ENCODE peak calls at places on chromosomes 3 and 15, in four cellular contexts. Y is stomach, W is HCT116, Q is transverse colon. C is an unnamed sample.

GRCh38 chr3:149968216-149968615 is 2.5 kb downstream of the PFN2 start:
- DNase-seq in Y (no peak), W (no peak), Q (no peak), C (no peak)

GRCh38 chr15:40263036-40263754 is 19.7 kb downstream of the ANKRD63 start:
- DNase-seq in Y (no peak), W (no peak), Q (peak), C (no peak)

GRCh38 chr15:61227269-61228024 is 1.7 kb downstream of the RORA start:
- DNase-seq in Y (no peak), W (no peak), Q (no peak), C (no peak)

GRCh38 chr3:193407156-193407555 is 28.6 kb upstream of the ATP13A5 start:
- DNase-seq in Y (no peak), W (no peak), Q (no peak), C (no peak)

GRCh38 chr3:195511136-195511535 is 32.0 kb downstream of the PPP1R2 start:
- DNase-seq in Y (no peak), W (no peak), Q (no peak), C (no peak)

GRCh38 chr3:172550347-172550943 is 27.2 kb upstream of the TNFSF10 start:
- DNase-seq in Y (no peak), W (peak), Q (no peak), C (no peak)

GRCh38 chr15:28154283-28154682 is 55.2 kb upstream of the OCA2 start:
- DNase-seq in Y (no peak), W (no peak), Q (no peak), C (no peak)

GRCh38 chr3:9837701-9838582 is 5.9 kb downstream of the RPUSD3 start:
- DNase-seq in Y (no peak), W (no peak), Q (no peak), C (no peak)

GRCh38 chr3:10726787-10727186 is 89.2 kb upstream of the SLC6A11 start:
- DNase-seq in Y (no peak), W (no peak), Q (no peak), C (no peak)

GRCh38 chr3:156643729-156644389 is 30.5 kb upstream of the TIPARP start:
- DNase-seq in Y (no peak), W (no peak), Q (peak), C (peak)

GRCh38 chr3:141710121-141710520 is 28.0 kb upstream of the RNF7 start:
- DNase-seq in Y (no peak), W (no peak), Q (no peak), C (no peak)

GRCh38 chr3:141708367-141708766 is 29.7 kb upstream of the RNF7 start:
- DNase-seq in Y (no peak), W (no peak), Q (no peak), C (no peak)

GRCh38 chr3:141709126-141709770 is 28.9 kb upstream of the RNF7 start:
- DNase-seq in Y (no peak), W (no peak), Q (no peak), C (no peak)

GRCh38 chr3:141710888-141711616 is 27.0 kb upstream of the RNF7 start:
- DNase-seq in Y (no peak), W (no peak), Q (no peak), C (no peak)

GRCh38 chr3:141707741-141708203 is 30.3 kb upstream of the RNF7 start:
- DNase-seq in Y (no peak), W (no peak), Q (no peak), C (no peak)
- H3K27ac ChIP-seq in Y (no peak), W (no peak), Q (no peak), C (no peak)

GRCh38 chr3:113265281-113265680 is 53.9 kb downstream of the BOC start:
- DNase-seq in Y (no peak), W (no peak), Q (no peak), C (no peak)

GRCh38 chr3:113268917-113269316 is 57.6 kb downstream of the BOC start:
- DNase-seq in Y (no peak), W (no peak), Q (no peak), C (peak)

GRCh38 chr3:113264741-113265140 is 53.4 kb downstream of the BOC start:
- DNase-seq in Y (no peak), W (no peak), Q (no peak), C (no peak)

GRCh38 chr3:113268306-113268705 is 56.9 kb downstream of the BOC start:
- DNase-seq in Y (no peak), W (no peak), Q (no peak), C (no peak)

DNA sequence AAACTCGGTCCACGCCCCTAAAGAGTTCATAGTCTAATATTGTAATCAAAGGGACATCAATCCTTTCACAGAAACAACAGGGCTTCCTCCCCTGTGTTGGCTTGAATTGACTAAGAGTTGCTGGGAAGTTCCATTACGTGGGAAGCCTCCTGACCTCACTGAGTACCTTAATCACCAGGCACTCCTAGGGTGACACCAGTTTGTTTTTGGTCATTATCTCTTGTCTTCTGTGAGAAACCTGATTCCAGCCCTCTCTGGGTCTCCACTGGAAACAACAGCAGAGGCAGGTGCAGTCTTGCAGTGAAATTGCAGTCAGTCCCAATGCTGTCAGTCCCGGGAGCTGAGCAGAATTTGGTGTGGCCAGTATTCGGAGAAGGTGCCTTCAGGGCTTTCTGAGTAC is 55.4 kb downstream of the BOC start:
- DNase-seq in Y (no peak), W (no peak), Q (no peak), C (no peak)
- TF ChIP-seq POLR2AphosphoS5 in Y (no peak), W (no peak), Q (no peak), C (no peak)

GRCh38 chr3:65951836-65952505 is 86.7 kb downstream of the MAGI1 start:
- DNase-seq in Y (no peak), W (peak), Q (no peak), C (no peak)
- H3K27ac ChIP-seq in Y (peak), W (peak), Q (peak), C (peak)

GRCh38 chr3:14117468-14118399 is 6.9 kb downstream of the CHCHD4 start:
- DNase-seq in Y (no peak), W (no peak), Q (no peak), C (no peak)
- TF ChIP-seq POLR2AphosphoS5 in Y (no peak), W (no peak), Q (no peak), C (no peak)

GRCh38 chr3:134228035-134228434 is 22.6 kb downstream of the RYK start:
- DNase-seq in Y (no peak), W (no peak), Q (no peak), C (no peak)
- H3K27ac ChIP-seq in Y (no peak), W (no peak), Q (no peak), C (no peak)

C was measured in SK-N-MC.